ENCODE peak calls at places on chromosomes 2 and 18, in four cellular contexts. X is stomach, F is GM12865, H is HepG2. R is an unnamed sample.

GRCh38 chr2:69082430-69082997 is 69.5 kb downstream of the ANTXR1 start:
- DNase-seq in X (peak; percentile 50), F (peak; percentile 18), H (peak; percentile 92), R (no peak)

GRCh38 chr2:169039702-169040101 is 8.6 kb upstream of the ABCB11 start:
- DNase-seq in X (no peak), F (peak; percentile 18), H (no peak), R (no peak)

GRCh38 chr2:204315236-204315662 is 230.0 kb upstream of the PARD3B start:
- DNase-seq in X (peak; percentile 51), F (no peak), H (no peak), R (no peak)

GRCh38 chr2:126749537-126749936 is 93.6 kb downstream of the GYPC start:
- DNase-seq in X (no peak), F (peak; percentile 36), H (no peak), R (peak; percentile 48)

GRCh38 chr2:107592225-107592624 is 234.5 kb upstream of the RGPD4 start:
- DNase-seq in X (no peak), F (no peak), H (no peak), R (no peak)

GRCh38 chr2:28635251-28635650 is 116.4 kb upstream of the PPP1CB start:
- DNase-seq in X (peak; percentile 71), F (no peak), H (no peak), R (no peak)

GRCh38 chr18:79816092-79816491 is 18.4 kb downstream of the KCNG2 start:
- DNase-seq in X (no peak), F (no peak), H (no peak), R (no peak)

GRCh38 chr2:201933792-201934229 is 99.8 kb upstream of the FZD7 start:
- DNase-seq in X (no peak), F (no peak), H (no peak), R (no peak)

GRCh38 chr2:27378096-27378808 is 2.3 kb downstream of the ZNF513 start:
- DNase-seq in X (no peak), F (no peak), H (peak; percentile 25), R (no peak)

GRCh38 chr18:69531973-69532372 is 131.3 kb downstream of the DOK6 start:
- DNase-seq in X (no peak), F (no peak), H (peak; percentile 6), R (no peak)

GRCh38 chr2:112686348-112687217 is 34.2 kb upstream of the NT5DC4 start:
- DNase-seq in X (no peak), F (no peak), H (no peak), R (no peak)

GRCh38 chr2:215522237-215522636 is 86.4 kb upstream of the FN1 start:
- DNase-seq in X (no peak), F (no peak), H (no peak), R (no peak)

GRCh38 chr18:79405781-79406575 is 10.2 kb downstream of the NFATC1 start:
- DNase-seq in X (peak; percentile 59), F (peak; percentile 70), H (no peak), R (no peak)

GRCh38 chr18:24120676-24121075 is 18.2 kb upstream of the CABYR start:
- DNase-seq in X (no peak), F (no peak), H (no peak), R (no peak)

GRCh38 chr2:110106642-110107041 is 9.0 kb downstream of the MALL start:
- DNase-seq in X (peak; percentile 57), F (no peak), H (no peak), R (no peak)

GRCh38 chr2:33168425-33168824 is 221.7 kb downstream of the LTBP1 start:
- DNase-seq in X (no peak), F (no peak), H (no peak), R (no peak)

GRCh38 chr18:11767935-11768334 is 78.9 kb downstream of the GNAL start:
- DNase-seq in X (no peak), F (no peak), H (no peak), R (no peak)

GRCh38 chr2:74751981-74752808 is 81.7 kb upstream of the HK2 start:
- DNase-seq in X (no peak), F (no peak), H (peak; percentile 81), R (no peak)

GRCh38 chr2:240319855-240320560 is 115.5 kb upstream of the GPC1 start:
- DNase-seq in X (no peak), F (no peak), H (no peak), R (peak; percentile 60)

GRCh38 chr2:147331790-147332419 is 512.9 kb upstream of the ACVR2A start:
- DNase-seq in X (peak; percentile 34), F (peak; percentile 79), H (peak; percentile 5), R (no peak)

GRCh38 chr18:7879717-7880116 is 312.6 kb downstream of the PTPRM start:
- DNase-seq in X (no peak), F (no peak), H (no peak), R (no peak)

GRCh38 chr2:138090330-138090729 is 126.1 kb downstream of the HNMT start:
- DNase-seq in X (no peak), F (peak; percentile 50), H (peak; percentile 64), R (no peak)
- TF ChIP-seq CTCF in X (no peak), F (peak; percentile 62), H (peak; percentile 79), R (peak; percentile 61)

GRCh38 chr2:151614606-151615306 is 119.5 kb downstream of the NEB start:
- DNase-seq in X (no peak), F (peak; percentile 11), H (no peak), R (no peak)
- TF ChIP-seq CTCF in X (no peak), F (no peak), H (peak; percentile 48), R (peak; percentile 17)

DNA sequence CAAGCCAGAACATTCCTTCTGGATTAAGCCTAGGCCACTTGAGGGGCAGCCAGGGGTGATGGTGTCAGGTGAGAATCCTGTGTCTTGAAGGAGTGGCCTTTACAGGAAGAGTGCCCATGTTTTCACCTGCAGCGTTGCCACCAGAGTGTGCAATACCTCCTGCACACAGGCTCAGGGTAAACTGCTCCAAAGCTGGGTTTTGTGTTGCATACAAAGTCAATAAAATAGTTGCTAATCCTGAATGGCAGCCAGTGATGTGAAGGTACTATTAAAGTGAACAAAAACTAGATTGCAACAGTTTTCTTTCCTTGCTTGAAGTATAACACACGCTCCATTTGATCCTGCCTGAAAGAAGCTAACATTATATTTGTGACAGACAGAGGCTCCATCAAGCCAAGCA is 64.4 kb upstream of the NRP2 start:
- DNase-seq in X (no peak), F (no peak), H (no peak), R (no peak)
- TF ChIP-seq CTCF in X (no peak), F (no peak), H (no peak), R (no peak)

GRCh38 chr2:17146358-17146757 is 371.9 kb downstream of the RAD51AP2 start:
- DNase-seq in X (no peak), F (no peak), H (no peak), R (no peak)
- TF ChIP-seq CTCF in X (no peak), F (no peak), H (no peak), R (no peak)

GRCh38 chr2:9768388-9768787 is 74.9 kb upstream of the TAF1B start:
- DNase-seq in X (no peak), F (no peak), H (peak; percentile 47), R (no peak)
- TF ChIP-seq CTCF in X (no peak), F (no peak), H (peak; percentile 80), R (peak; percentile 69)